ENCODE peak calls at places on chromosomes 3 and 15, in nine cellular contexts. M, J, A, C, X, P, Y, V and S are unnamed samples.
A peak's percentile ranks its signal among the peaks of the same experiment; 100 is the strongest.

GRCh38 chr3:118943597-118943996 is 91.0 kb downstream of the IGSF11 start:
- DNase-seq in A (no peak), Y (no peak), P (no peak), V (peak; percentile 38), M (no peak), X (peak; percentile 4), J (no peak), C (no peak), S (no peak)

GRCh38 chr15:44215594-44215993 is 20.5 kb upstream of the FRMD5 start:
- DNase-seq in C (peak; percentile 80), Y (peak; percentile 56), P (peak; percentile 72), A (no peak), V (no peak), J (no peak), M (peak; percentile 45), X (no peak), S (peak; percentile 91)

GRCh38 chr3:33732394-33732793 is 14.3 kb upstream of the CLASP2 start:
- DNase-seq in M (no peak), J (no peak), P (no peak), X (no peak), C (no peak), A (peak; percentile 13), V (no peak), Y (no peak), S (no peak)

GRCh38 chr3:125023833-125024560 is 31.8 kb downstream of the HEG1 start:
- DNase-seq in V (no peak), C (no peak), P (no peak), J (no peak), Y (no peak), A (no peak), M (no peak), X (no peak), S (no peak)

GRCh38 chr15:38688761-38689160 is 124.1 kb upstream of the RASGRP1 start:
- DNase-seq in Y (no peak), C (no peak), X (no peak), J (peak; percentile 24), P (no peak), V (no peak), A (no peak), M (no peak), S (no peak)

GRCh38 chr15:81940467-81941451 is 105.1 kb downstream of the MEX3B start:
- DNase-seq in M (peak; percentile 75), C (peak; percentile 52), X (no peak), P (peak; percentile 11), V (no peak), A (no peak), Y (peak; percentile 17), J (no peak), S (peak; percentile 71)

GRCh38 chr3:11582123-11582968 is 61.4 kb downstream of the VGLL4 start:
- DNase-seq in V (no peak), P (peak; percentile 85), Y (peak; percentile 72), X (no peak), J (no peak), A (peak; percentile 79), C (peak; percentile 75), M (peak; percentile 75), S (no peak)

GRCh38 chr15:36784098-36784670 is 204.8 kb downstream of the CDIN1 start:
- DNase-seq in C (no peak), X (no peak), J (no peak), Y (no peak), V (no peak), P (no peak), M (no peak), A (no peak), S (no peak)

GRCh38 chr15:58923696-58924300 is 9.7 kb downstream of the SLTM start:
- DNase-seq in Y (no peak), C (no peak), M (no peak), J (no peak), P (no peak), A (no peak), X (no peak), V (no peak), S (no peak)

GRCh38 chr3:41338276-41338675 is 139.0 kb downstream of the CTNNB1 start:
- DNase-seq in X (no peak), M (no peak), P (no peak), Y (no peak), A (no peak), V (no peak), J (no peak), C (no peak), S (no peak)

GRCh38 chr3:59809016-59809415 is 759.2 kb upstream of the CFAP20DC start:
- DNase-seq in A (peak; percentile 79), V (no peak), P (peak; percentile 19), J (no peak), C (no peak), Y (no peak), X (no peak), M (peak; percentile 56), S (peak; percentile 39)

GRCh38 chr3:18444597-18445420 is 19.7 kb upstream of the SATB1 start:
- DNase-seq in P (peak; percentile 36), V (peak; percentile 40), J (peak; percentile 51), X (peak; percentile 39), M (no peak), A (peak; percentile 84), Y (peak; percentile 91), C (no peak), S (no peak)

GRCh38 chr3:111737056-111737711 is 121.9 kb upstream of the PHLDB2 start:
- DNase-seq in V (no peak), P (no peak), J (no peak), C (no peak), A (no peak), M (no peak), Y (no peak), X (no peak), S (no peak)

GRCh38 chr3:88362428-88362827 is 212.7 kb downstream of the C3orf38 start:
- DNase-seq in M (no peak), V (no peak), Y (no peak), X (no peak), A (no peak), J (no peak), C (no peak), P (no peak), S (no peak)

GRCh38 chr15:73747847-73748605 is 5.1 kb downstream of the INSYN1 start:
- DNase-seq in A (no peak), J (no peak), X (no peak), M (no peak), V (no peak), C (no peak), P (no peak), Y (no peak), S (no peak)

GRCh38 chr15:39174332-39174731 is 406.5 kb upstream of the THBS1 start:
- DNase-seq in M (no peak), P (no peak), J (no peak), C (no peak), X (no peak), V (no peak), A (no peak), Y (no peak), S (no peak)

GRCh38 chr15:76979996-76980520 is 14.9 kb upstream of the PSTPIP1 start:
- DNase-seq in V (no peak), J (no peak), X (no peak), C (no peak), P (no peak), Y (no peak), A (no peak), M (no peak), S (no peak)

GRCh38 chr15:100032358-100033080 is 299.3 kb upstream of the LYSMD4 start:
- DNase-seq in P (no peak), C (no peak), V (no peak), A (no peak), X (no peak), M (no peak), Y (no peak), J (no peak), S (no peak)

GRCh38 chr15:48974865-48975264 is 11.1 kb upstream of the SHC4 start:
- DNase-seq in J (no peak), M (no peak), V (no peak), Y (no peak), P (no peak), A (peak; percentile 72), X (no peak), C (no peak), S (no peak)

GRCh38 chr3:194255252-194256039 is 95.7 kb downstream of the CPN2 start:
- DNase-seq in V (no peak), C (no peak), A (peak; percentile 60), P (no peak), M (no peak), Y (no peak), J (no peak), X (no peak), S (no peak)

GRCh38 chr3:156723182-156723619 is 48.8 kb downstream of the TIPARP start:
- DNase-seq in M (no peak), X (no peak), P (no peak), A (no peak), Y (peak; percentile 21), C (no peak), J (no peak), V (no peak), S (peak; percentile 13)

GRCh38 chr3:37392957-37393356 is 218.6 kb upstream of the LRRFIP2 start:
- DNase-seq in P (no peak), Y (no peak), C (no peak), A (no peak), J (no peak), V (no peak), M (no peak), X (no peak), S (no peak)

GRCh38 chr15:96321422-96322391 is 8.8 kb upstream of the NR2F2 start:
- DNase-seq in Y (peak; percentile 47), X (no peak), C (no peak), J (no peak), M (no peak), P (no peak), A (peak; percentile 21), V (no peak), S (no peak)

GRCh38 chr15:75721462-75721922 is 8.8 kb upstream of the CSPG4 start:
- DNase-seq in X (no peak), M (no peak), Y (no peak), J (no peak), A (no peak), P (no peak), C (no peak), V (no peak), S (no peak)

GRCh38 chr3:157064402-157064801 is 95.5 kb downstream of the CCNL1 start:
- DNase-seq in V (no peak), M (no peak), Y (no peak), P (no peak), J (no peak), X (no peak), C (no peak), A (peak; percentile 18), S (no peak)

GRCh38 chr15:72271895-72272212 is 500 bp downstream of the PARP6 start:
- DNase-seq in X (no peak), A (peak; percentile 67), P (peak; percentile 27), J (no peak), V (no peak), C (no peak), M (no peak), Y (peak; percentile 46), S (peak; percentile 5)

GRCh38 chr3:32106929-32107362 is 526 bp downstream of the GPD1L start:
- DNase-seq in J (peak; percentile 6), P (peak; percentile 62), A (no peak), V (no peak), M (no peak), Y (peak; percentile 8), C (no peak), X (no peak), S (no peak)

GRCh38 chr3:177827517-177828249 is 630.4 kb upstream of the TBL1XR1 start:
- DNase-seq in C (peak; percentile 21), M (peak; percentile 57), P (peak; percentile 88), A (no peak), J (no peak), X (no peak), Y (peak; percentile 20), V (no peak), S (no peak)